ENCODE peak calls at places on chromosomes 2 and 18, in four cellular contexts. J, A, D and K are unnamed samples.

GRCh38 chr2:190126758-190127157 is 64.2 kb upstream of the MSTN start:
- ATAC-seq in A (no peak), J (no peak), D (no peak), K (no peak)

GRCh38 chr2:86414996-86415395 is 26.2 kb upstream of the KDM3A start:
- ATAC-seq in A (no peak), D (no peak), J (no peak), K (no peak)

GRCh38 chr2:191866675-191867506 is 20.0 kb upstream of the CAVIN2 start:
- ATAC-seq in A (peak), D (peak), J (peak), K (peak)

GRCh38 chr18:45291616-45292612 is 323.4 kb upstream of the SLC14A2 start:
- ATAC-seq in J (no peak), D (no peak), A (no peak), K (no peak)

GRCh38 chr18:70128271-70128670 is 77.2 kb downstream of the RTTN start:
- ATAC-seq in D (no peak), J (no peak), A (no peak), K (no peak)

GRCh38 chr18:3486514-3486913 is 36.5 kb downstream of the TGIF1 start:
- ATAC-seq in D (no peak), A (no peak), J (no peak), K (no peak)

GRCh38 chr18:36736094-36736493 is 92.7 kb downstream of the TPGS2 start:
- ATAC-seq in J (no peak), A (no peak), D (no peak), K (no peak)

GRCh38 chr2:98734823-98735260 is 3.9 kb upstream of the MGAT4A start:
- ATAC-seq in J (peak), D (peak), A (no peak), K (no peak)

GRCh38 chr18:80147037-80147417 is 38.0 kb downstream of the ADNP2 start:
- ATAC-seq in D (no peak), A (peak), J (peak), K (peak)

GRCh38 chr2:25566694-25567093 is 106.7 kb downstream of the DTNB start:
- ATAC-seq in J (no peak), A (no peak), D (peak), K (no peak)

GRCh38 chr2:24183369-24184069 is 8.7 kb downstream of the FAM228A start:
- ATAC-seq in A (no peak), J (no peak), D (peak), K (no peak)

GRCh38 chr18:62249478-62250097 is 62.5 kb downstream of the RELCH start:
- ATAC-seq in D (peak), A (no peak), J (peak), K (no peak)

GRCh38 chr2:188199716-188200128 is 92.0 kb upstream of the GULP1 start:
- ATAC-seq in A (peak), D (no peak), J (no peak), K (no peak)

GRCh38 chr18:13537022-13537780 is 189.2 kb downstream of the FAM210A start:
- ATAC-seq in J (no peak), A (no peak), D (no peak), K (no peak)

GRCh38 chr18:6842081-6842480 is 112.6 kb downstream of the ARHGAP28 start:
- ATAC-seq in J (no peak), D (no peak), A (no peak), K (no peak)

GRCh38 chr2:69789762-69790600 is 39.5 kb upstream of the GMCL1 start:
- ATAC-seq in A (peak), D (peak), J (no peak), K (no peak)

GRCh38 chr2:215668329-215668728 is 232.5 kb upstream of the FN1 start:
- ATAC-seq in D (no peak), J (no peak), A (no peak), K (peak)

GRCh38 chr2:148071351-148071750 is 50.5 kb downstream of the MBD5 start:
- ATAC-seq in J (no peak), A (no peak), D (no peak), K (no peak)

GRCh38 chr2:197079832-197080555 is 153.5 kb upstream of the PGAP1 start:
- ATAC-seq in J (no peak), D (no peak), A (no peak), K (no peak)

GRCh38 chr2:136863874-136864273 is 98.5 kb downstream of the THSD7B start:
- ATAC-seq in J (no peak), A (no peak), D (no peak), K (no peak)

GRCh38 chr2:69499966-69500365 is 62.7 kb upstream of the NFU1 start:
- ATAC-seq in A (no peak), D (no peak), J (no peak), K (no peak)

GRCh38 chr18:27017901-27018500 is 152.5 kb upstream of the AQP4 start:
- ATAC-seq in A (no peak), D (no peak), J (peak), K (no peak)

GRCh38 chr18:62838475-62839098 is 123.2 kb downstream of the PHLPP1 start:
- ATAC-seq in J (no peak), A (no peak), D (no peak), K (no peak)

GRCh38 chr2:98921062-98921461 is 15.0 kb downstream of the CRACDL start:
- ATAC-seq in D (no peak), J (no peak), A (no peak), K (no peak)

GRCh38 chr2:210502997-210503621 is 26.6 kb upstream of the LANCL1 start:
- ATAC-seq in A (peak), J (peak), D (peak), K (peak)

GRCh38 chr18:36352384-36352783 is 54.9 kb downstream of the FHOD3 start:
- ATAC-seq in A (peak), D (no peak), J (no peak), K (no peak)

GRCh38 chr18:21115519-21116411 is 4.2 kb upstream of the ROCK1 start:
- ATAC-seq in D (no peak), A (no peak), J (no peak), K (no peak)

GRCh38 chr18:48621815-48622555 is 83.2 kb downstream of the CTIF start:
- ATAC-seq in D (no peak), A (no peak), J (no peak), K (no peak)

GRCh38 chr2:65164379-65165023 is 34.6 kb upstream of the RAB1A start:
- ATAC-seq in D (no peak), A (peak), J (no peak), K (peak)

GRCh38 chr2:198874502-198874858 is 583.3 kb downstream of the SATB2 start:
- ATAC-seq in J (no peak), D (no peak), A (no peak), K (no peak)

GRCh38 chr2:231613655-231614558 is 21.2 kb downstream of the TEX44 start:
- ATAC-seq in A (peak), D (peak), J (peak), K (peak)
- TF ChIP-seq CTCF in A (peak), D (peak), J (peak), K (no peak)

GRCh38 chr2:152046940-152047339 is 51.9 kb downstream of the CACNB4 start:
- ATAC-seq in J (no peak), D (no peak), A (no peak), K (no peak)
- TF ChIP-seq POLR2A in J (no peak), D (no peak), A (no peak), K (no peak)

GRCh38 chr18:75548353-75548752 is 120.8 kb upstream of the SMIM21 start:
- ATAC-seq in D (no peak), J (no peak), A (no peak), K (no peak)

GRCh38 chr18:75554644-75555043 is 127.1 kb upstream of the SMIM21 start:
- ATAC-seq in A (no peak), J (no peak), D (no peak), K (no peak)

GRCh38 chr18:75554112-75554511 is 126.6 kb upstream of the SMIM21 start:
- ATAC-seq in D (no peak), J (no peak), A (no peak), K (no peak)

GRCh38 chr18:75553021-75553420 is 125.5 kb upstream of the SMIM21 start:
- ATAC-seq in A (no peak), D (no peak), J (no peak), K (no peak)

GRCh38 chr18:75551071-75551470 is 123.6 kb upstream of the SMIM21 start:
- ATAC-seq in D (no peak), J (no peak), A (no peak), K (no peak)
- TF ChIP-seq CTCF in D (no peak), J (no peak), A (no peak), K (no peak)

DNA sequence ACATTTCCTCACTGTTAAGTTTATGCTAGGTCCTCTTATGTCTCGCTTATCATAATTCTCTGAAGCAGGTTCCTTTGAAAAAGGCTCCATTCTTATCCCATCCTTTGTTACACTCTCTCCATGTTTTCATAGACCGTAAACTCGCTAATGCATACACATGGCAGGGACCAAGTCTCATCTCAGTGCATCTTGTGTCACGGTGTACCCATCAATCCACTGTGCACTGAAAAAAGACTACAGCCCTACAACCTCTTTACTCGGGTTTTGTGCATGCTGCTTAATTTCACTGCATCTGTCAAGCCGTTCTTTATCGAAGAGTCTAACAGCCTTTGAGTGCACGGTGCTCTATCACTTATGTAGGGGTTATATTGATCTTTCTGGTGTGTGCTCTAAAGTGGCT is 302.8 kb upstream of the ERBB4 start:
- ATAC-seq in J (no peak), D (no peak), A (no peak), K (no peak)
- TF ChIP-seq POLR2A in J (no peak), D (no peak), A (no peak), K (no peak)

DNA sequence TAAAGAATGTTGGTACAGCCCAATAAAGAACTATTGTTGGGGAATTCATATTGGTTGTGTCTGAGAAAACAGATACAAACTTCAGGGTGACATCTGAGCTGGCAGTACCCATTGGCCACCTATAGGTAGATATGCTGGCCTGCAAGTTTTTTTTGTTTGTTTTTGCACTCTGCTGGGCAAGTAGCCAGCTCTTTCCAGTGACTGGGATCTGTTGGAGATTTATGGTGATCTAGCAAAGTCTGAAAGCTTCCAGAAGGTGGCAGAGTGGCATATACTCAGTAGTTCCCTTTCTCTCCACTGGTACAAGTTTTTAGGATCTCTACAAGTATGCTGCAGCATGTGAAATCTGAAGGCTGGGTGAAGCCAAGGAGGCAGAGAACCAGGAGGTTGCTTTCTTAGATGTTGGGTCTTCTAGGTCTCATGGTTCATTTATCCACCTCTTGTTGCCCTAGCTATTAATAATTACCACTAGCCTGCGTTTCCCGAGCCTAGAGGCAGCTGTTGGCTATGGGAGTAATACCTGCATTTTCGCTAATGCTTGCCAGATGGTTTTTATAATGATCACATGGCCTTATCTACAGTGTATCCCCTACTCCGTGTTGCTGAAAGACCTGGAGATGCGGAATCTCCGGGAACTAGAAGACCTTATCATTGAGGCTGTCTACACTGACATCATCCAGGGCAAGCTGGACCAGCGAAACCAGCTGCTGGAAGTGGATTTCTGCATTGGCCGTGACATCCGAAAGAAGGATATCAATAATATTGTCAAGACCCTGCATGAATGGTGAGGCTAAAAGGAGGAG is 9.5 kb downstream of the COPS7B start:
- ATAC-seq in A (peak), D (no peak), J (peak), K (no peak)
- TF ChIP-seq CTCF in A (peak), D (peak), J (peak), K (no peak)

GRCh38 chr2:27086090-27086721 is 366 bp upstream of the KHK start:
- ATAC-seq in D (peak), J (peak), A (peak), K (peak)
- TF ChIP-seq POLR2A in D (peak), J (no peak), A (peak), K (peak)

GRCh38 chr2:211877061-211877460 is 661.5 kb downstream of the ERBB4 start:
- ATAC-seq in A (no peak), D (no peak), J (no peak), K (no peak)

GRCh38 chr2:211881449-211881848 is 657.2 kb downstream of the ERBB4 start:
- ATAC-seq in D (no peak), A (no peak), J (no peak), K (no peak)

GRCh38 chr2:211875488-211875887 is 663.1 kb downstream of the ERBB4 start:
- ATAC-seq in A (no peak), D (no peak), J (no peak), K (no peak)

GRCh38 chr2:211879323-211879722 is 659.3 kb downstream of the ERBB4 start:
- ATAC-seq in A (no peak), J (no peak), D (no peak), K (no peak)
- TF ChIP-seq CTCF in A (no peak), J (no peak), D (no peak), K (no peak)

GRCh38 chr18:58761970-58762780 is 90.9 kb downstream of the MALT1 start:
- ATAC-seq in A (no peak), D (no peak), J (no peak), K (no peak)
- TF ChIP-seq POLR2A in A (no peak), D (no peak), J (no peak), K (no peak)